ENCODE peak calls at places on chromosomes 12 and 14, in four cellular contexts. U is K562, K is HepG2, R is GM12878. H is an unnamed sample.

GRCh38 chr14:21200752-21201461 is 45.0 kb upstream of the OR5AU1 start:
- DNase-seq in U (no peak), K (no peak), R (no peak), H (no peak)

GRCh38 chr12:101927999-101928398 is 50.6 kb downstream of the DRAM1 start:
- DNase-seq in U (no peak), K (no peak), R (no peak), H (no peak)

GRCh38 chr12:67147030-67147429 is 122.1 kb upstream of the CAND1 start:
- DNase-seq in U (no peak), K (no peak), R (no peak), H (no peak)

GRCh38 chr14:46368275-46368674 is 283.3 kb downstream of the RPL10L start:
- DNase-seq in U (no peak), K (no peak), R (no peak), H (no peak)

GRCh38 chr14:80428171-80428570 is 216.9 kb upstream of the DIO2 start:
- DNase-seq in U (no peak), K (no peak), R (no peak), H (no peak)

GRCh38 chr12:62532333-62532732 is 65.7 kb downstream of the MON2 start:
- DNase-seq in U (no peak), K (no peak), R (no peak), H (no peak)

GRCh38 chr14:90518941-90519256 is 122.1 kb downstream of the CALM1 start:
- DNase-seq in U (peak), K (peak), R (no peak), H (peak)

GRCh38 chr14:70904376-70904775 is 2.9 kb upstream of the PCNX1 start:
- DNase-seq in U (no peak), K (no peak), R (no peak), H (no peak)

GRCh38 chr12:84924956-84925355 is 12.4 kb upstream of the SLC6A15 start:
- DNase-seq in U (no peak), K (no peak), R (no peak), H (no peak)

GRCh38 chr14:68638817-68639517 is 153.9 kb downstream of the ZFP36L1 start:
- DNase-seq in U (no peak), K (no peak), R (no peak), H (no peak)

GRCh38 chr12:132724506-132725220 is 14.0 kb downstream of the PGAM5 start:
- DNase-seq in U (no peak), K (no peak), R (no peak), H (no peak)

GRCh38 chr12:25829192-25829591 is 129.3 kb upstream of the RASSF8 start:
- DNase-seq in U (no peak), K (no peak), R (no peak), H (no peak)

GRCh38 chr14:88975926-88976325 is 151.5 kb downstream of the TTC8 start:
- DNase-seq in U (no peak), K (no peak), R (no peak), H (no peak)

GRCh38 chr14:98951521-98952152 is 320.4 kb downstream of the BCL11B start:
- DNase-seq in U (no peak), K (no peak), R (no peak), H (no peak)

GRCh38 chr14:68471029-68471963 is 321.6 kb downstream of the ZFP36L1 start:
- DNase-seq in U (no peak), K (no peak), R (peak), H (no peak)

DNA sequence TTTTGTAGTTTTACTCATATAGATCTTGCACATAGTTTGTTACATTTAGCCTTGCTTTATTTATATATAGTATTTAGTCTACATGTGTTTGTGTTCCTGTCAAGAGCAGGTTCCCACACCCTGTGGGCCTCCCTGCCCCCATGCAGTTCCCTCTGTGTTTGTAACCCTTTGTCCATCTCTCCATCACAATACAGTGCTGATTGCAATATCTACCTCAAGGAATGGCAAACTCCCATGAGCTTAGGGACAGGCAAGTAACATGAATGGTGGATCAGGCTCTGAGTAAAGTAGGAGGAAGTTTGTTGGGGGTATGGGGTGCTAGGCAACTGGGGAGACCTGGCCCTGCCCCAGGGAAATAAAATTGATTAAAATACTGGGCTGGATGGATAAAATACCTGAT is 151.9 kb upstream of the MYL2 start:
- DNase-seq in U (no peak), K (no peak), R (no peak), H (no peak)
- TF ChIP-seq BHLHE40 in U (no peak), K (no peak), R (no peak), H (no peak)

GRCh38 chr12:13097526-13097925 is 5.9 kb downstream of the GSG1 start:
- DNase-seq in U (no peak), K (no peak), R (no peak), H (no peak)
- TF ChIP-seq TARDBP in U (no peak), K (no peak), R (no peak), H (no peak)

GRCh38 chr14:59690426-59690825 is 113.8 kb upstream of the CCDC175 start:
- DNase-seq in U (no peak), K (no peak), R (no peak), H (no peak)

GRCh38 chr14:59691266-59691665 is 114.7 kb upstream of the CCDC175 start:
- DNase-seq in U (no peak), K (no peak), R (no peak), H (no peak)

GRCh38 chr14:59687663-59688062 is 111.1 kb upstream of the CCDC175 start:
- DNase-seq in U (no peak), K (no peak), R (no peak), H (no peak)

GRCh38 chr14:59688224-59689170 is 111.9 kb upstream of the CCDC175 start:
- DNase-seq in U (peak), K (peak), R (no peak), H (peak)
- TF ChIP-seq BHLHE40 in U (no peak), K (no peak), R (no peak), H (no peak)

DNA sequence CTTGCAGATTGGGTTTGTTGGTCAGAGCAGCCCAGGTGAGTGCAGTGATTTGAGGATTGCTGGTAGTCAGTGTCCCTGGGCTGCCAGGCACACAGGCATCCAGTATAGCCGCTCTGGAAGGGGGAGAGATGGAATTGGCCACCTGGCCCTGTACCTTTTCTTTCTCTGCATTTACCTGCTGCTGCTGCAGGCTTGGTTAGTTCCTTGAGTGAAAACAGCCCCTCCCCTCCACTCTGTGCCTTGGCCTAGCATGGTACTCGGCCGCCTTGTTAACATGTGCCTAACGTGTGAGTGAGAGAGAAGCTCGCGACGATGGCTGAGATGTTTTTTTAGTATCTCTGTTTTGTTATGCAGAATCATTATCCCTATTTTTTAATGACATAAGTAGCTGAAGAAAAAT is 49.3 kb upstream of the AMN start:
- DNase-seq in U (no peak), K (no peak), R (no peak), H (no peak)
- TF ChIP-seq TARDBP in U (no peak), K (no peak), R (no peak), H (no peak)

GRCh38 chr14:105138021-105138541 is 30.5 kb downstream of the JAG2 start:
- DNase-seq in U (no peak), K (no peak), R (no peak), H (no peak)

GRCh38 chr14:105137481-105138020 is 31.0 kb downstream of the JAG2 start:
- DNase-seq in U (no peak), K (no peak), R (no peak), H (no peak)

GRCh38 chr14:105138551-105139111 is 29.9 kb downstream of the JAG2 start:
- DNase-seq in U (no peak), K (no peak), R (no peak), H (no peak)

GRCh38 chr14:105135700-105136395 is 32.7 kb downstream of the JAG2 start:
- DNase-seq in U (no peak), K (no peak), R (no peak), H (no peak)

GRCh38 chr14:105136401-105137322 is 31.9 kb downstream of the JAG2 start:
- DNase-seq in U (no peak), K (no peak), R (no peak), H (no peak)
- TF ChIP-seq BHLHE40 in U (no peak), K (no peak), R (no peak), H (no peak)